ENCODE peak calls at places on chromosome 10, in ten cellular contexts. O, F, U, J, C, K, G, N, E and W are unnamed samples.

GRCh38 chr10:60032723-60033122 is 126.4 kb upstream of the CCDC6 start:
- DNase-seq in O (no peak), F (peak; percentile 57), U (peak; percentile 23), J (peak; percentile 24), C (peak; percentile 75), K (peak; percentile 71), G (peak; percentile 68), N (peak; percentile 65), E (peak; percentile 60), W (peak; percentile 60)

GRCh38 chr10:121449457-121450045 is 148.7 kb downstream of the FGFR2 start:
- DNase-seq in O (no peak), F (no peak), U (no peak), J (no peak), C (no peak), K (no peak), G (no peak), N (no peak), E (no peak), W (no peak)

GRCh38 chr10:77971804-77972144 is 45.2 kb upstream of the DLG5 start:
- DNase-seq in O (no peak), F (no peak), U (no peak), J (no peak), C (no peak), K (no peak), G (no peak), N (no peak), E (no peak), W (no peak)

GRCh38 chr10:18689498-18689897 is 30.3 kb downstream of the ARL5B start:
- DNase-seq in O (no peak), F (no peak), U (no peak), J (no peak), C (no peak), K (peak; percentile 76), G (peak; percentile 43), N (peak; percentile 76), E (no peak), W (peak; percentile 74)

GRCh38 chr10:98898987-98899386 is 336.7 kb downstream of the HPSE2 start:
- DNase-seq in O (no peak), F (no peak), U (no peak), J (no peak), C (no peak), K (no peak), G (no peak), N (no peak), E (no peak), W (no peak)

GRCh38 chr10:95374597-95375209 is 83.9 kb upstream of the PDLIM1 start:
- DNase-seq in O (peak; percentile 78), F (peak; percentile 53), U (peak; percentile 84), J (peak; percentile 15), C (peak; percentile 86), K (peak; percentile 83), G (peak; percentile 89), N (peak; percentile 72), E (peak; percentile 82), W (peak; percentile 66)

GRCh38 chr10:31929260-31929985 is 792 bp upstream of the ARHGAP12 start:
- DNase-seq in O (peak; percentile 78), F (peak; percentile 54), U (peak; percentile 53), J (peak; percentile 22), C (peak; percentile 80), K (no peak), G (peak; percentile 71), N (peak; percentile 61), E (peak; percentile 77), W (peak; percentile 44)

GRCh38 chr10:16192337-16192736 is 244.5 kb upstream of the PTER start:
- DNase-seq in O (no peak), F (no peak), U (no peak), J (no peak), C (no peak), K (no peak), G (peak; percentile 6), N (no peak), E (no peak), W (no peak)

GRCh38 chr10:19592276-19592675 is 224.0 kb upstream of the PLXDC2 start:
- DNase-seq in O (no peak), F (no peak), U (no peak), J (no peak), C (no peak), K (peak; percentile 55), G (peak; percentile 8), N (no peak), E (no peak), W (peak; percentile 1)

GRCh38 chr10:113326160-113327111 is 226.4 kb upstream of the HABP2 start:
- DNase-seq in O (no peak), F (peak; percentile 77), U (peak; percentile 29), J (no peak), C (peak; percentile 88), K (peak; percentile 82), G (peak; percentile 54), N (peak; percentile 80), E (peak; percentile 11), W (peak; percentile 81)

GRCh38 chr10:116690356-116691078 is 51.8 kb downstream of the HSPA12A start:
- DNase-seq in O (no peak), F (no peak), U (peak; percentile 54), J (no peak), C (peak; percentile 81), K (peak; percentile 44), G (peak; percentile 40), N (peak; percentile 18), E (no peak), W (peak; percentile 20)

GRCh38 chr10:43039629-43040481 is 37.0 kb upstream of the RET start:
- DNase-seq in O (no peak), F (no peak), U (no peak), J (no peak), C (peak; percentile 53), K (no peak), G (no peak), N (no peak), E (no peak), W (no peak)

DNA sequence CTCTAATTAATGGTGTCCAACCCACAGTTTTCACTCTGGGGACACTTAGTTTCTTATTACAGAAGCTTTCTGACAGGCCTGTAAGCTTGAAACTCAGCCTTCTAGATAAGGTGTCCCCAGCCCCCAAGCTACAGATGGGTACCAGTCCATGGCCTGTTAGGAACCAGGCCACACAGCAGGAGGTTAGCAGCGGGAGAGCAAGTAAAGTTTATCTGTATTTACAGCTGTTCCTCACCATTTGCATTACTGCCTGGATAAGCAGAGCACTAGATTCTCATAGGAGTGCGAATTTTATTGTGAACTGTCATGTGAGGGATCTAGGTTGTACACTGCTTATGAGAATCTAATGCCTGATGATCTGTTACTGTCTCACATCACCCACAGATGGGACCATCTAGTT is 93.7 kb downstream of the TMEM26 start:
- DNase-seq in O (no peak), F (no peak), U (no peak), J (no peak), C (no peak), K (no peak), G (no peak), N (no peak), E (no peak), W (no peak)
- H3K4me3 ChIP-seq in O (no peak overlapping the region), F (no peak overlapping the region), U (no peak overlapping the region), J (no peak overlapping the region), C (no peak overlapping the region), K (no peak overlapping the region), G (no peak overlapping the region), N (no peak overlapping the region), E (no peak overlapping the region), W (no peak overlapping the region)

GRCh38 chr10:30813872-30814471 is 184.4 kb upstream of the LYZL2 start:
- DNase-seq in O (no peak), F (no peak), U (no peak), J (no peak), C (no peak), K (peak; percentile 63), G (peak; percentile 43), N (peak; percentile 62), E (no peak), W (peak; percentile 68)

GRCh38 chr10:30811665-30812017 is 182.1 kb upstream of the LYZL2 start:
- DNase-seq in O (no peak), F (no peak), U (no peak), J (no peak), C (no peak), K (no peak), G (no peak), N (no peak), E (no peak), W (peak; percentile 85)

GRCh38 chr10:30816144-30816811 is 186.7 kb upstream of the LYZL2 start:
- DNase-seq in O (no peak), F (no peak), U (no peak), J (no peak), C (no peak), K (no peak), G (no peak), N (no peak), E (no peak), W (no peak)

GRCh38 chr10:30810416-30810815 is 180.9 kb upstream of the LYZL2 start:
- DNase-seq in O (no peak), F (no peak), U (no peak), J (no peak), C (no peak), K (no peak), G (no peak), N (no peak), E (no peak), W (no peak)

GRCh38 chr10:30812018-30812851 is 182.7 kb upstream of the LYZL2 start:
- DNase-seq in O (no peak), F (peak; percentile 62), U (no peak), J (no peak), C (peak; percentile 79), K (peak; percentile 96), G (peak; percentile 55), N (peak; percentile 59), E (peak; percentile 38), W (peak; percentile 97)
- H3K4me3 ChIP-seq in O (no peak overlapping the region), F (peak overlapping the region; percentile 9), U (no peak overlapping the region), J (no peak overlapping the region), C (peak overlapping the region; percentile 54), K (peak overlapping the region; percentile 36), G (no peak overlapping the region), N (peak overlapping the region; percentile 67), E (no peak overlapping the region), W (peak overlapping the region; percentile 41)

DNA sequence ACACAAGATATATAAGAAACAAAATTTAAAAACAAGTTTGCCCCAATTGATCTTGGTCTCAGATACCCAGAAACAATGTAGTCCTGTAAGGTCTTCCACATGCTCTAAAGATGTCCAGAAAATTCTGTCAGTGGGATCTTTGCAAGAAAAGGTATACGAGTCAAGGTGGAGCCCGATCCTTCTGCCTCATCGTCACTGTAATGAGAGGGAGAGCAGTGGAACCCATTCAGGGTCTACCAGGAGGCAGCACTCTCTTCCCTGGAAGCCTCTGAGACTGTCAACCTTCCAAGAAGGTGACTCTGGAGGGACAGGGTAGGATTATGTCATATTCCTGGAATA is 112.8 kb downstream of the JCAD start:
- DNase-seq in O (no peak), F (no peak), U (no peak), J (no peak), C (no peak), K (no peak), G (no peak), N (no peak), E (no peak), W (no peak)
- H3K4me3 ChIP-seq in O (no peak overlapping the region), F (no peak overlapping the region), U (no peak overlapping the region), J (no peak overlapping the region), C (no peak overlapping the region), K (no peak overlapping the region), G (no peak overlapping the region), N (peak overlapping the region; percentile 10), E (no peak overlapping the region), W (no peak overlapping the region)

GRCh38 chr10:6796231-6796630 is 216.2 kb upstream of the PRKCQ start:
- DNase-seq in O (no peak), F (no peak), U (no peak), J (no peak), C (no peak), K (no peak), G (no peak), N (no peak), E (no peak), W (no peak)

GRCh38 chr10:6795571-6795970 is 215.5 kb upstream of the PRKCQ start:
- DNase-seq in O (no peak), F (no peak), U (no peak), J (no peak), C (no peak), K (no peak), G (no peak), N (no peak), E (no peak), W (no peak)

GRCh38 chr10:6794441-6794840 is 214.4 kb upstream of the PRKCQ start:
- DNase-seq in O (no peak), F (no peak), U (no peak), J (no peak), C (no peak), K (no peak), G (no peak), N (no peak), E (no peak), W (no peak)
- H3K4me3 ChIP-seq in O (no peak overlapping the region), F (no peak overlapping the region), U (no peak overlapping the region), J (no peak overlapping the region), C (no peak overlapping the region), K (no peak overlapping the region), G (no peak overlapping the region), N (no peak overlapping the region), E (no peak overlapping the region), W (no peak overlapping the region)